ENCODE peak calls at places on chromosomes 3 and 15, in eight cellular contexts. One of them, this sample, is unnamed.

GRCh38 chr3:49296781-49297420 is 19.9 kb upstream of the C3orf62 start:
- DNase-seq in fibroblast of lung: peak; percentile 49
- DNase-seq in cardiac muscle cell: no peak
- DNase-seq in A549: no peak
- DNase-seq in WERI-Rb-1: no peak
- DNase-seq in SK-N-SH: no peak
- DNase-seq in brain microvascular endothelial cell: no peak
- DNase-seq in left ventricle myocardium inferior: peak; percentile 55
- DNase-seq in this sample: peak; percentile 48

GRCh38 chr3:152595975-152596832 is 238.7 kb upstream of the P2RY1 start:
- DNase-seq in fibroblast of lung: peak; percentile 90
- DNase-seq in cardiac muscle cell: peak; percentile 90
- DNase-seq in A549: no peak
- DNase-seq in WERI-Rb-1: no peak
- DNase-seq in SK-N-SH: no peak
- DNase-seq in brain microvascular endothelial cell: peak; percentile 89
- DNase-seq in left ventricle myocardium inferior: no peak
- DNase-seq in this sample: peak; percentile 66

GRCh38 chr3:129233538-129233937 is 15.9 kb upstream of the COPG1 start:
- DNase-seq in fibroblast of lung: no peak
- DNase-seq in cardiac muscle cell: no peak
- DNase-seq in A549: no peak
- DNase-seq in WERI-Rb-1: no peak
- DNase-seq in SK-N-SH: no peak
- DNase-seq in brain microvascular endothelial cell: no peak
- DNase-seq in left ventricle myocardium inferior: peak; percentile 36
- DNase-seq in this sample: no peak

GRCh38 chr3:169564883-169565282 is 98.6 kb downstream of the MECOM start:
- DNase-seq in fibroblast of lung: no peak
- DNase-seq in cardiac muscle cell: no peak
- DNase-seq in A549: peak; percentile 11
- DNase-seq in WERI-Rb-1: no peak
- DNase-seq in SK-N-SH: peak; percentile 9
- DNase-seq in brain microvascular endothelial cell: no peak
- DNase-seq in left ventricle myocardium inferior: no peak
- DNase-seq in this sample: no peak

GRCh38 chr3:136247436-136247835 is 2.7 kb upstream of the PCCB start:
- DNase-seq in fibroblast of lung: no peak
- DNase-seq in cardiac muscle cell: no peak
- DNase-seq in A549: no peak
- DNase-seq in WERI-Rb-1: peak; percentile 19
- DNase-seq in SK-N-SH: no peak
- DNase-seq in brain microvascular endothelial cell: no peak
- DNase-seq in left ventricle myocardium inferior: no peak
- DNase-seq in this sample: no peak

GRCh38 chr15:90165659-90166489 is 35.3 kb upstream of the SEMA4B start:
- DNase-seq in fibroblast of lung: peak; percentile 95
- DNase-seq in cardiac muscle cell: peak; percentile 98
- DNase-seq in A549: peak; percentile 95
- DNase-seq in WERI-Rb-1: no peak
- DNase-seq in SK-N-SH: peak; percentile 42
- DNase-seq in brain microvascular endothelial cell: peak; percentile 98
- DNase-seq in left ventricle myocardium inferior: no peak
- DNase-seq in this sample: no peak

GRCh38 chr15:71607383-71607782 is 203.0 kb upstream of the NR2E3 start:
- DNase-seq in fibroblast of lung: no peak
- DNase-seq in cardiac muscle cell: no peak
- DNase-seq in A549: no peak
- DNase-seq in WERI-Rb-1: no peak
- DNase-seq in SK-N-SH: no peak
- DNase-seq in brain microvascular endothelial cell: no peak
- DNase-seq in left ventricle myocardium inferior: no peak
- DNase-seq in this sample: no peak

GRCh38 chr15:55197362-55197705 is 593 bp upstream of the RSL24D1 start:
- DNase-seq in fibroblast of lung: no peak
- DNase-seq in cardiac muscle cell: no peak
- DNase-seq in A549: no peak
- DNase-seq in WERI-Rb-1: no peak
- DNase-seq in SK-N-SH: no peak
- DNase-seq in brain microvascular endothelial cell: no peak
- DNase-seq in left ventricle myocardium inferior: no peak
- DNase-seq in this sample: no peak

GRCh38 chr3:22996926-22997600 is 206.1 kb upstream of the UBE2E2 start:
- DNase-seq in fibroblast of lung: no peak
- DNase-seq in cardiac muscle cell: peak; percentile 21
- DNase-seq in A549: no peak
- DNase-seq in WERI-Rb-1: no peak
- DNase-seq in SK-N-SH: no peak
- DNase-seq in brain microvascular endothelial cell: no peak
- DNase-seq in left ventricle myocardium inferior: no peak
- DNase-seq in this sample: no peak

GRCh38 chr3:149224736-149225594 is 3.3 kb upstream of the CP start:
- DNase-seq in fibroblast of lung: peak; percentile 64
- DNase-seq in cardiac muscle cell: peak; percentile 84
- DNase-seq in A549: peak; percentile 51
- DNase-seq in WERI-Rb-1: no peak
- DNase-seq in SK-N-SH: peak; percentile 16
- DNase-seq in brain microvascular endothelial cell: peak; percentile 81
- DNase-seq in left ventricle myocardium inferior: no peak
- DNase-seq in this sample: no peak

GRCh38 chr3:188244395-188244861 is 90.5 kb downstream of the LPP start:
- DNase-seq in fibroblast of lung: no peak
- DNase-seq in cardiac muscle cell: no peak
- DNase-seq in A549: peak; percentile 44
- DNase-seq in WERI-Rb-1: no peak
- DNase-seq in SK-N-SH: no peak
- DNase-seq in brain microvascular endothelial cell: peak; percentile 58
- DNase-seq in left ventricle myocardium inferior: no peak
- DNase-seq in this sample: no peak

GRCh38 chr15:77418341-77419049 is 1.4 kb downstream of the PEAK1 start:
- DNase-seq in fibroblast of lung: peak; percentile 42
- DNase-seq in cardiac muscle cell: peak; percentile 35
- DNase-seq in A549: peak; percentile 21
- DNase-seq in WERI-Rb-1: no peak
- DNase-seq in SK-N-SH: no peak
- DNase-seq in brain microvascular endothelial cell: peak; percentile 20
- DNase-seq in left ventricle myocardium inferior: no peak
- DNase-seq in this sample: no peak

GRCh38 chr15:63877713-63878271 is 44.0 kb upstream of the HERC1 start:
- DNase-seq in fibroblast of lung: no peak
- DNase-seq in cardiac muscle cell: no peak
- DNase-seq in A549: no peak
- DNase-seq in WERI-Rb-1: no peak
- DNase-seq in SK-N-SH: no peak
- DNase-seq in brain microvascular endothelial cell: no peak
- DNase-seq in left ventricle myocardium inferior: no peak
- DNase-seq in this sample: no peak

GRCh38 chr15:73972984-73973682 is 19.0 kb downstream of the STOML1 start:
- DNase-seq in fibroblast of lung: peak; percentile 81
- DNase-seq in cardiac muscle cell: peak; percentile 88
- DNase-seq in A549: peak; percentile 62
- DNase-seq in WERI-Rb-1: peak; percentile 88
- DNase-seq in SK-N-SH: peak; percentile 93
- DNase-seq in brain microvascular endothelial cell: peak; percentile 79
- DNase-seq in left ventricle myocardium inferior: peak; percentile 88
- DNase-seq in this sample: peak; percentile 88

GRCh38 chr3:131167867-131168266 is 141.2 kb downstream of the NEK11 start:
- DNase-seq in fibroblast of lung: no peak
- DNase-seq in cardiac muscle cell: no peak
- DNase-seq in A549: no peak
- DNase-seq in WERI-Rb-1: no peak
- DNase-seq in SK-N-SH: no peak
- DNase-seq in brain microvascular endothelial cell: no peak
- DNase-seq in left ventricle myocardium inferior: no peak
- DNase-seq in this sample: no peak

GRCh38 chr3:30752961-30753360 is 141.5 kb downstream of the GADL1 start:
- DNase-seq in fibroblast of lung: peak; percentile 87
- DNase-seq in cardiac muscle cell: peak; percentile 74
- DNase-seq in A549: peak; percentile 36
- DNase-seq in WERI-Rb-1: no peak
- DNase-seq in SK-N-SH: no peak
- DNase-seq in brain microvascular endothelial cell: peak; percentile 70
- DNase-seq in left ventricle myocardium inferior: no peak
- DNase-seq in this sample: no peak
- H3K27ac ChIP-seq in fibroblast of lung: no peak overlapping the region
- H3K27ac ChIP-seq in cardiac muscle cell: no peak overlapping the region
- H3K27ac ChIP-seq in A549: peak overlapping the region; percentile 52
- H3K27ac ChIP-seq in WERI-Rb-1: no peak overlapping the region
- H3K27ac ChIP-seq in SK-N-SH: no peak overlapping the region
- H3K27ac ChIP-seq in brain microvascular endothelial cell: no peak overlapping the region
- H3K27ac ChIP-seq in left ventricle myocardium inferior: no peak overlapping the region
- H3K27ac ChIP-seq in this sample: no peak overlapping the region

GRCh38 chr3:192772495-192772894 is 45.2 kb upstream of the FGF12 start:
- DNase-seq in fibroblast of lung: no peak
- DNase-seq in cardiac muscle cell: peak; percentile 34
- DNase-seq in A549: no peak
- DNase-seq in WERI-Rb-1: peak; percentile 47
- DNase-seq in SK-N-SH: peak; percentile 25
- DNase-seq in brain microvascular endothelial cell: peak; percentile 54
- DNase-seq in left ventricle myocardium inferior: peak; percentile 48
- DNase-seq in this sample: no peak
- TF ChIP-seq CTCF in fibroblast of lung: peak; percentile 9
- TF ChIP-seq CTCF in cardiac muscle cell: peak; percentile 44
- TF ChIP-seq CTCF in A549: peak; percentile 9
- TF ChIP-seq CTCF in WERI-Rb-1: peak; percentile 61
- TF ChIP-seq CTCF in SK-N-SH: peak; percentile 52
- TF ChIP-seq CTCF in brain microvascular endothelial cell: peak; percentile 74
- TF ChIP-seq CTCF in left ventricle myocardium inferior: peak; percentile 69
- TF ChIP-seq CTCF in this sample: no peak

DNA sequence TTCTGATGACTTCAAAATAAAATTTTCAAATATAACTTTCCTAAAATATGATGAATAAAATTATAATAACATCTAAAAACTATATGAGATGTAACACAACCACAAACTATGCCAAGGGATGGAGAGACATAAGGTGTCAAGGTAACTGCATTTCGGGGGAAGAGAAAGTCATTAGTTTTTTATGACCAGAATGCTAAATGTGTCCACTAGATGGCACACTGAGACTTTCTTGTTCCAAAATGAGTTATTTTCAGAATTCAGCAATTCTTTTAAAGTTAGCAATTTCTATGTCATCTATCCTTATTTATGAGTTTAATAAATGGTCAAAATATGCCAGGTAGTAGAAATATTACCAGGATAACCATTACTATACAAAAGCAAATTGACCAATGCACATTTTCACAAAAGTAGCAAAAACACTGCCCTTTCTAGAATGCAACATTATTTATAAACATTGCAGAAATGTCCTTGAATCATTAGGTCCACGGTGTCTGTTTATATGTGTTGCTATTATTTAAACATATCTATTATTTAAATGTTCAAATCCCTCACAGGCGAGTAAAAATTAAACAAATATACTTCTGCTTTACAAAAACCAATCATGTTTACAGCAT is 374.2 kb downstream of the PLCL2 start:
- DNase-seq in fibroblast of lung: peak; percentile 55
- DNase-seq in cardiac muscle cell: peak; percentile 58
- DNase-seq in A549: peak; percentile 28
- DNase-seq in WERI-Rb-1: no peak
- DNase-seq in SK-N-SH: peak; percentile 38
- DNase-seq in brain microvascular endothelial cell: no peak
- DNase-seq in left ventricle myocardium inferior: no peak
- DNase-seq in this sample: no peak
- H3K4me3 ChIP-seq in fibroblast of lung: no peak overlapping the region
- H3K4me3 ChIP-seq in cardiac muscle cell: no peak overlapping the region
- H3K4me3 ChIP-seq in A549: no peak overlapping the region
- H3K4me3 ChIP-seq in WERI-Rb-1: no peak overlapping the region
- H3K4me3 ChIP-seq in SK-N-SH: no peak overlapping the region
- H3K4me3 ChIP-seq in brain microvascular endothelial cell: no peak overlapping the region
- H3K4me3 ChIP-seq in left ventricle myocardium inferior: no peak overlapping the region
- H3K4me3 ChIP-seq in this sample: no peak overlapping the region

GRCh38 chr3:190378240-190378891 is 9.6 kb upstream of the CLDN16 start:
- DNase-seq in fibroblast of lung: peak; percentile 95
- DNase-seq in cardiac muscle cell: peak; percentile 85
- DNase-seq in A549: no peak
- DNase-seq in WERI-Rb-1: no peak
- DNase-seq in SK-N-SH: no peak
- DNase-seq in brain microvascular endothelial cell: peak; percentile 28
- DNase-seq in left ventricle myocardium inferior: no peak
- DNase-seq in this sample: peak; percentile 29
- H3K27ac ChIP-seq in fibroblast of lung: no peak overlapping the region
- H3K27ac ChIP-seq in cardiac muscle cell: no peak overlapping the region
- H3K27ac ChIP-seq in A549: no peak overlapping the region
- H3K27ac ChIP-seq in WERI-Rb-1: no peak overlapping the region
- H3K27ac ChIP-seq in SK-N-SH: no peak overlapping the region
- H3K27ac ChIP-seq in brain microvascular endothelial cell: no peak overlapping the region
- H3K27ac ChIP-seq in left ventricle myocardium inferior: no peak overlapping the region
- H3K27ac ChIP-seq in this sample: no peak overlapping the region

DNA sequence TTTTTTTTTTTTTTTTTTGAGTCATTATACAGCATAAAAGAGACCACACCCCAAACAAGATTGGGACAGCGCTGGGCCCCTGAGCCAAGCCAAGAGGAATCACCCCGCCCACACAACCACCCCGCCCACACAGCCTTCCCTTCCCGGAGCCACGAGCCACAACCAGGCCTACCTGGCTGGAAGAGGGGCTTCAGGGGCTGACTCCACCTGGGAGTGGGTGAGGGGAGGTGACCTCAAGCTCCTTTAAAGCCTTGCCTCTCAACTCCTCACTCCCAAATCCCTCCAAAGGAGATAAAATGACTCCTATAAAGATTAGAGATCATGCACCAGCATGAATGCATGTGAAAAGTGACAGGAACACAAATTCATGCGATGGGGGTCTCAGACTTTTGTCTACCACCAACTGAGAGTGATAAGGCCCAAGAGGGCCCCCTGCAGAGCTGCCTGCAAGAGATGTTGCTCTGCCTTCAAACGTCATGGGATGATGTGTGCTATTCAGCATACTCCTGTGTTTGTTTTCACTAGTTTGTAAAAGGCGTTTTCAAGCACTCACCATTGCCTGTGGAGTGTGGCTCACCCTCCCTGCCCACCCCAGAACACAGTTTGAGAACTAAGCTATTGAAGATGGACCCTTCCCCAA is 23.1 kb upstream of the KLF13 start:
- DNase-seq in fibroblast of lung: no peak
- DNase-seq in cardiac muscle cell: peak; percentile 23
- DNase-seq in A549: no peak
- DNase-seq in WERI-Rb-1: no peak
- DNase-seq in SK-N-SH: no peak
- DNase-seq in brain microvascular endothelial cell: no peak
- DNase-seq in left ventricle myocardium inferior: peak; percentile 58
- DNase-seq in this sample: no peak
- TF ChIP-seq CTCF in fibroblast of lung: no peak
- TF ChIP-seq CTCF in cardiac muscle cell: no peak
- TF ChIP-seq CTCF in A549: no peak
- TF ChIP-seq CTCF in WERI-Rb-1: no peak
- TF ChIP-seq CTCF in SK-N-SH: no peak
- TF ChIP-seq CTCF in brain microvascular endothelial cell: no peak
- TF ChIP-seq CTCF in left ventricle myocardium inferior: no peak
- TF ChIP-seq CTCF in this sample: no peak

DNA sequence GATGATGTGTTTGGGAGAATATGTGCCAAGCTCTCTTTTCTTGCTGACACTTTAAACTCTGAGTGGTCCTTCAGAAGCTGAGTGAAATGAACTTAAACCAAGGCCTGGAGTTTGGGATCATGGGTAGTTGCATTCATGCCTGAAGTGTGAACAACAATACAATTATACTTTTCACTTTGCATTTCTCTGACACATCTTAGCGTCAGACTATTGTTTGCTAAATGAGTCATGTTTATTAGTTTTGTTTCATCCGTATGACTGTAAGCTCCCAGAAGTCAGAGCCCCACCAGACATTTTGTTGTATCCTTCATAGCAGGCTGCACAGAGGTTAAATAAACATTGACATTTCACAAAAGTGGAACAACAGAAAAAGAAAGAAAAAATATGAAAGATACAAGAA is 542.6 kb downstream of the TUSC7 start:
- DNase-seq in fibroblast of lung: no peak
- DNase-seq in cardiac muscle cell: peak; percentile 2
- DNase-seq in A549: peak; percentile 29
- DNase-seq in WERI-Rb-1: no peak
- DNase-seq in SK-N-SH: no peak
- DNase-seq in brain microvascular endothelial cell: no peak
- DNase-seq in left ventricle myocardium inferior: no peak
- DNase-seq in this sample: no peak
- H3K4me3 ChIP-seq in fibroblast of lung: no peak overlapping the region
- H3K4me3 ChIP-seq in cardiac muscle cell: no peak overlapping the region
- H3K4me3 ChIP-seq in A549: no peak overlapping the region
- H3K4me3 ChIP-seq in WERI-Rb-1: no peak overlapping the region
- H3K4me3 ChIP-seq in SK-N-SH: no peak overlapping the region
- H3K4me3 ChIP-seq in brain microvascular endothelial cell: no peak overlapping the region
- H3K4me3 ChIP-seq in left ventricle myocardium inferior: no peak overlapping the region
- H3K4me3 ChIP-seq in this sample: no peak overlapping the region